ENCODE peak calls at places on chromosome 20, in eight cellular contexts. B is neuronal stem cell; I is activated T-cell treated with anti-CD3 and anti-CD28 coated beads for 1 hour; F is T-helper 9 cell; D is stimulated activated CD8-positive, alpha-beta memory T cell treated with anti-CD3 and anti-CD28 coated beads, Interleukin-15, amount 100 ng/mL, for 4 hours; O is Calu3; Z is iPS-NIHi11; S is Ammon's horn. K is an unnamed sample.

GRCh38 chr20:4926531-4927156 is 74.7 kb downstream of the SLC23A2 start:
- DNase-seq in O (no peak), F (no peak), Z (no peak), I (no peak), S (no peak), D (no peak), B (no peak), K (no peak)

GRCh38 chr20:59415224-59415623 is 114.8 kb downstream of the EDN3 start:
- DNase-seq in S (no peak), D (no peak), O (no peak), F (no peak), I (no peak), Z (no peak), B (no peak), K (no peak)

GRCh38 chr20:1934578-1935573 is 39.7 kb downstream of the SIRPA start:
- DNase-seq in O (no peak), D (no peak), S (no peak), I (no peak), Z (no peak), B (no peak), F (no peak), K (peak)

GRCh38 chr20:22652685-22653568 is 68.6 kb upstream of the FOXA2 start:
- DNase-seq in B (no peak), F (no peak), Z (peak), S (no peak), O (no peak), I (no peak), D (no peak), K (no peak)

GRCh38 chr20:61765871-61766654 is 299.6 kb downstream of the TAF4 start:
- DNase-seq in I (no peak), S (no peak), O (peak), Z (peak), B (no peak), F (no peak), D (no peak), K (no peak)

GRCh38 chr20:3696745-3697587 is 15.2 kb upstream of the ADAM33 start:
- DNase-seq in S (no peak), I (no peak), F (no peak), D (no peak), Z (no peak), B (no peak), O (no peak), K (no peak)

GRCh38 chr20:33401042-33401921 is at the start of gene CDK5RAP1:
- DNase-seq in O (peak), S (peak), Z (peak), D (peak), B (peak), I (peak), F (peak), K (peak)

GRCh38 chr20:37640600-37641561 is 52.9 kb upstream of the CTNNBL1 start:
- DNase-seq in S (no peak), O (peak), Z (no peak), I (no peak), B (no peak), F (no peak), D (no peak), K (peak)

GRCh38 chr20:35506179-35506578 is 23.3 kb downstream of the C20orf173 start:
- DNase-seq in O (no peak), I (no peak), Z (no peak), F (no peak), S (no peak), D (no peak), B (no peak), K (no peak)

GRCh38 chr20:62908971-62909791 is 17.1 kb downstream of the DIDO1 start:
- DNase-seq in F (no peak), O (no peak), Z (no peak), B (no peak), S (no peak), D (no peak), I (no peak), K (no peak)

GRCh38 chr20:24478584-24478983 is 9.2 kb downstream of the SYNDIG1 start:
- DNase-seq in B (no peak), F (no peak), I (no peak), S (no peak), Z (no peak), D (no peak), O (no peak), K (no peak)

GRCh38 chr20:18796282-18796833 is 17.2 kb upstream of the SCP2D1 start:
- DNase-seq in F (no peak), B (no peak), I (no peak), D (no peak), O (no peak), S (no peak), Z (no peak), K (no peak)

GRCh38 chr20:21110811-21111210 is 4.7 kb upstream of the LINC00237 start:
- DNase-seq in B (no peak), I (no peak), Z (no peak), D (no peak), O (no peak), S (no peak), F (no peak), K (no peak)

GRCh38 chr20:60037120-60037499 is 78.9 kb downstream of the CDH26 start:
- DNase-seq in F (no peak), O (peak), D (no peak), S (no peak), I (no peak), B (no peak), Z (peak), K (no peak)

GRCh38 chr20:1396264-1396663 is 3.4 kb upstream of the FKBP1A start:
- DNase-seq in D (no peak), S (no peak), B (no peak), Z (no peak), O (no peak), I (no peak), F (no peak), K (no peak)

GRCh38 chr20:63317601-63318291 is 24.8 kb downstream of the COL20A1 start:
- DNase-seq in O (no peak), Z (no peak), D (no peak), B (no peak), F (no peak), I (no peak), S (no peak), K (no peak)

GRCh38 chr20:7984192-7984591 is 35.4 kb downstream of the TMX4 start:
- DNase-seq in F (no peak), I (no peak), D (no peak), S (no peak), B (peak), O (no peak), Z (peak), K (no peak)

GRCh38 chr20:14544688-14545087 is 207.3 kb upstream of the FLRT3 start:
- DNase-seq in Z (no peak), O (no peak), S (no peak), I (no peak), D (no peak), F (no peak), B (no peak), K (no peak)

GRCh38 chr20:51902933-51903332 is 100.6 kb upstream of the SALL4 start:
- DNase-seq in O (no peak), D (no peak), S (no peak), Z (no peak), B (no peak), F (no peak), I (no peak), K (no peak)

GRCh38 chr20:38136421-38137245 is 28.4 kb downstream of the TGM2 start:
- DNase-seq in Z (no peak), S (no peak), O (no peak), B (no peak), F (no peak), I (no peak), D (no peak), K (no peak)

GRCh38 chr20:36736451-36737182 is 9.3 kb downstream of the NDRG3 start:
- DNase-seq in F (no peak), B (no peak), O (no peak), Z (no peak), D (no peak), I (no peak), S (no peak), K (no peak)

GRCh38 chr20:19786311-19786710 is 28.3 kb downstream of the RIN2 start:
- DNase-seq in I (no peak), Z (peak), B (no peak), O (no peak), D (no peak), S (no peak), F (no peak), K (no peak)

GRCh38 chr20:34299925-34300806 is 3.0 kb downstream of the AHCY start:
- DNase-seq in B (no peak), S (no peak), O (no peak), Z (no peak), F (no peak), D (no peak), I (no peak), K (no peak)

GRCh38 chr20:21513881-21514540 is at the start of gene NKX2-2:
- DNase-seq in S (peak), O (no peak), I (no peak), D (no peak), B (no peak), F (no peak), Z (peak), K (no peak)

GRCh38 chr20:31515775-31516107 is 1.5 kb downstream of the HM13 start:
- DNase-seq in Z (no peak), D (no peak), S (no peak), I (no peak), F (no peak), O (no peak), B (no peak), K (no peak)

GRCh38 chr20:17228624-17229061 is 1.8 kb downstream of the PCSK2 start:
- DNase-seq in F (no peak), Z (peak), D (no peak), S (no peak), O (no peak), B (no peak), I (no peak), K (no peak)

GRCh38 chr20:63086421-63087235 is 79.9 kb upstream of the BHLHE23 start:
- DNase-seq in D (no peak), O (no peak), I (no peak), F (no peak), B (no peak), Z (peak), S (no peak), K (no peak)

GRCh38 chr20:50891138-50891537 is 40.1 kb downstream of the ADNP start:
- DNase-seq in Z (no peak), B (no peak), F (no peak), I (no peak), O (no peak), S (no peak), D (no peak), K (no peak)

GRCh38 chr20:1386323-1386722 is 6.5 kb downstream of the FKBP1A start:
- DNase-seq in Z (no peak), B (no peak), S (no peak), F (no peak), D (no peak), O (no peak), I (no peak), K (no peak)

GRCh38 chr20:39825950-39826349 is 863.1 kb downstream of the MAFB start:
- DNase-seq in I (no peak), Z (no peak), O (no peak), D (no peak), S (no peak), F (no peak), B (no peak), K (no peak)

GRCh38 chr20:46715292-46715756 is 5.9 kb downstream of the SLC2A10 start:
- DNase-seq in F (no peak), O (peak), D (no peak), B (no peak), Z (peak), I (no peak), S (no peak), K (no peak)

GRCh38 chr20:51185277-51185676 is 162.4 kb upstream of the KCNG1 start:
- DNase-seq in Z (peak), B (no peak), I (no peak), D (no peak), S (no peak), F (no peak), O (no peak), K (peak)

GRCh38 chr20:32621914-32622584 is 36.9 kb upstream of the NOL4L start:
- DNase-seq in F (no peak), B (no peak), Z (no peak), D (no peak), O (no peak), I (no peak), S (no peak), K (no peak)

GRCh38 chr20:49824206-49824605 is 11.6 kb downstream of the SLC9A8 start:
- DNase-seq in S (no peak), B (no peak), D (no peak), Z (no peak), F (no peak), I (no peak), O (no peak), K (no peak)

GRCh38 chr20:57928181-57928967 is 218.6 kb upstream of the PMEPA1 start:
- DNase-seq in D (no peak), S (no peak), B (no peak), I (no peak), Z (no peak), O (no peak), F (no peak), K (no peak)

GRCh38 chr20:32877507-32877906 is 18.8 kb downstream of the EFCAB8 start:
- DNase-seq in D (no peak), O (no peak), S (no peak), Z (peak), I (no peak), F (no peak), B (no peak), K (no peak)

GRCh38 chr20:46400828-46401477 is 5.5 kb downstream of the ELMO2 start:
- DNase-seq in B (peak), Z (no peak), F (no peak), D (no peak), I (no peak), S (no peak), O (no peak), K (no peak)

GRCh38 chr20:51583073-51583472 is 40.6 kb upstream of the NFATC2 start:
- DNase-seq in Z (no peak), S (no peak), O (no peak), I (no peak), D (no peak), B (no peak), F (no peak), K (no peak)